ENCODE peak calls at places on chromosomes 5 and 9, in four cellular contexts. X, G, U and N are unnamed samples.

GRCh38 chr5:32202394-32202793 is 28.3 kb upstream of the GOLPH3 start:
- DNase-seq in G (no peak), U (no peak), X (no peak), N (no peak)

GRCh38 chr5:54772232-54773168 is 212.9 kb downstream of the ESM1 start:
- DNase-seq in U (no peak), G (no peak), X (no peak), N (no peak)

GRCh38 chr5:39498247-39498952 is 73.6 kb upstream of the DAB2 start:
- DNase-seq in G (no peak), X (no peak), U (no peak), N (no peak)

GRCh38 chr5:174693697-174694400 is 30.5 kb upstream of the MSX2 start:
- DNase-seq in X (no peak), U (peak), G (no peak), N (peak)

GRCh38 chr5:96562614-96563013 is 99.6 kb upstream of the CAST start:
- DNase-seq in U (no peak), G (no peak), X (no peak), N (no peak)

GRCh38 chr9:70924380-70924779 is 197.0 kb downstream of the TRPM3 start:
- DNase-seq in X (no peak), U (no peak), G (no peak), N (no peak)

GRCh38 chr9:115414561-115414960 is 296.6 kb upstream of the TNC start:
- DNase-seq in U (no peak), X (no peak), G (no peak), N (no peak)

GRCh38 chr5:130529111-130529510 is 624.8 kb downstream of the CHSY3 start:
- DNase-seq in X (no peak), G (no peak), U (no peak), N (no peak)

GRCh38 chr5:143826909-143827514 is 15.1 kb downstream of the HMHB1 start:
- DNase-seq in G (no peak), U (no peak), X (no peak), N (no peak)

GRCh38 chr5:89934069-89934468 is 475.5 kb downstream of the CETN3 start:
- DNase-seq in X (no peak), G (no peak), U (no peak), N (no peak)

GRCh38 chr5:89930591-89931383 is 478.8 kb downstream of the CETN3 start:
- DNase-seq in X (no peak), U (no peak), G (peak), N (no peak)

GRCh38 chr5:89929834-89930233 is 479.7 kb downstream of the CETN3 start:
- DNase-seq in X (no peak), U (no peak), G (no peak), N (no peak)

GRCh38 chr5:89929173-89929572 is 480.4 kb downstream of the CETN3 start:
- DNase-seq in U (no peak), G (peak), X (no peak), N (peak)

GRCh38 chr5:89932771-89933181 is 476.8 kb downstream of the CETN3 start:
- DNase-seq in U (no peak), G (no peak), X (no peak), N (no peak)
- TF ChIP-seq JUND in U (no peak), G (no peak), X (no peak), N (no peak)

DNA sequence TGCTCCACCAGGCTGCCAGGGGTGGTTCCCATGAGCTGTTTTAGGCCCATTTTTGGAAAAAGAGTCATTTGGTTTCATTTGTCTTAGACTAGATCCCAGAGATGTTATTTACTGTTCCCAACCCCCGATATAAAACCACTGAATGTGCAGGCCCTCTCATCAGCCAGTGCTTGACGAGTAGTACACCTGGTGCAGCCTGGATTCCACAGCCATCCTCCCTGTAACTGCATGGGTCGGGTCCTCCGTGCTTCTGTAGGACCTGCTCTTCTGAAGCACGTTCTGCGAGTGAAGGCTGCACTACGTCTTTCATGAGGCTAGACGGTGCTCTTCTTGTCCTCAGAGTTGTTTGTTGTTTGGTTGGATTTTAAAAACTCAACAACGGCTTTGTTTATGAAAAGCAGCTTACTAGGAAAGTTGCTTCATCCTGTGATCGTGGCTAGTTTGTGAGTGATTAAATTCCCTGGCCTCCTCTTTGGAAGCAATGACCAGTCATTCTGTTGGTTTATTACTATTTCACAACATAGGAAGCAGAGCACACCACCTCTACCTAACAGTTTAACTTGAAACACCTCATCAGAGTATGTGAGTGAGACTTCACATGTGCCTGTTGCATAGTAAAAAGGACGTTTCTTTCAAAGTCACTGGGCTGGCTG is 135.2 kb downstream of the AOPEP start:
- DNase-seq in U (peak), X (no peak), G (no peak), N (no peak)
- TF ChIP-seq JUND in U (no peak), X (no peak), G (no peak), N (no peak)

GRCh38 chr9:121510766-121511555 is 11.3 kb upstream of the GGTA1 start:
- DNase-seq in X (peak), U (no peak), G (no peak), N (no peak)
- TF ChIP-seq JUND in X (no peak), U (no peak), G (no peak), N (no peak)

DNA sequence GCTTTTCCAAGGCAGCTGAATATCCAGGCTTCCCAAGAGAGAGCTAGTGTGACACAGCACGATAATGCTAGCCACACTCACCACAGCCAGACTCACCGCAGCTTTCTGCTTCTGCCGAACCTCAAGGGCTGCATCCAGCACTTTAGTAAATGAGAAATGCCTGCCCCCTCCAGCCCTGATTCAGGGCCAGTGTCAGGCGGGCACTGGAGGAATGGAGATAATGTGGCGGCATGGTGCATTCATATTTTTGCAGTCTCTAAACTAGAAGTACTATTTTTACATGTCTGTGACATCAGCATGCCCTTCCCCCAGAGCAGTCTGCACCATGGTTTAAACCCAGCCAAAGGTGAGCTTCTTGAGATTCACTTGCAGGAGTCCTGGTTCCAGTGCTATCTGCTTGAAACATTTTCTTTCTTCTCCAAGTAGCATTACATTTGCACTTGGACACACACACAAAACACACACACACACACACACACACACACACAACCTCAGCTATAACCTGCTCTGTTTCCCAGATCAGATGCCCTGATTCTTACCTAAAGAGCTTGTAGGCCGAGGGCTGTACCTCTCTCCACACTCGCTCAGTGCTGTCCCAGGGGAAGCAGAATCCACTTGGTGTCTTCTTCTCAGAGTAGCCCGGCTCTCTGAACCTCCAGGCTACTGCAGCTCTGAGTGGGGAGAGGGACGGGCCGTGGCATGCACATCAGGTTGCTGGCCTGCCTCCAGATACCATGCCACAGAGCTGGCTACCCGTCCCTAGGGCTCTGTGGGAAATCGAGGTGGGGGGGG is at the start of gene FGF1:
- DNase-seq in G (no peak), X (peak), U (no peak), N (no peak)
- TF ChIP-seq JUND in G (no peak), X (no peak), U (no peak), N (no peak)

GRCh38 chr5:178642351-178642909 is 15.6 kb upstream of the CLK4 start:
- DNase-seq in U (no peak), X (peak), G (no peak), N (no peak)
- TF ChIP-seq JUND in U (no peak), X (no peak), G (peak), N (no peak)